ENCODE peak calls at places on chromosomes 4 and X, in five cellular contexts. One of them, this sample, is unnamed.

GRCh38 chr4:3346146-3346545 is 53.3 kb downstream of the RGS12 start:
- DNase-seq in cardiac muscle cell: peak
- DNase-seq in RPMI7951: peak
- DNase-seq in naive thymus-derived CD4-positive, alpha-beta T cell: peak
- DNase-seq in spleen: no peak
- DNase-seq in this sample: peak

GRCh38 chr4:88178633-88179231 is 20.3 kb upstream of the ABCG2 start:
- DNase-seq in cardiac muscle cell: no peak
- DNase-seq in RPMI7951: no peak
- DNase-seq in naive thymus-derived CD4-positive, alpha-beta T cell: no peak
- DNase-seq in spleen: no peak
- DNase-seq in this sample: no peak

GRCh38 chrX:153030801-153031200 is 25.5 kb upstream of the PNMA3 start:
- DNase-seq in cardiac muscle cell: no peak
- DNase-seq in RPMI7951: no peak
- DNase-seq in naive thymus-derived CD4-positive, alpha-beta T cell: no peak
- DNase-seq in spleen: no peak
- DNase-seq in this sample: no peak

GRCh38 chr4:98193459-98194105 is 50.3 kb upstream of the STPG2 start:
- DNase-seq in cardiac muscle cell: no peak
- DNase-seq in RPMI7951: no peak
- DNase-seq in naive thymus-derived CD4-positive, alpha-beta T cell: no peak
- DNase-seq in spleen: no peak
- DNase-seq in this sample: no peak

GRCh38 chr4:184957451-184958115 is 60.7 kb upstream of the HELT start:
- DNase-seq in cardiac muscle cell: no peak
- DNase-seq in RPMI7951: no peak
- DNase-seq in naive thymus-derived CD4-positive, alpha-beta T cell: no peak
- DNase-seq in spleen: no peak
- DNase-seq in this sample: no peak

GRCh38 chrX:51608071-51608470 is 10.6 kb downstream of the CENPVL3 start:
- DNase-seq in cardiac muscle cell: no peak
- DNase-seq in RPMI7951: peak
- DNase-seq in naive thymus-derived CD4-positive, alpha-beta T cell: no peak
- DNase-seq in spleen: no peak
- DNase-seq in this sample: no peak

GRCh38 chr4:48271048-48271452 is 1.4 kb upstream of the TEC start:
- DNase-seq in cardiac muscle cell: no peak
- DNase-seq in RPMI7951: no peak
- DNase-seq in naive thymus-derived CD4-positive, alpha-beta T cell: no peak
- DNase-seq in spleen: no peak
- DNase-seq in this sample: no peak

GRCh38 chr4:93710101-93710846 is 118.3 kb upstream of the ATOH1 start:
- DNase-seq in cardiac muscle cell: peak
- DNase-seq in RPMI7951: no peak
- DNase-seq in naive thymus-derived CD4-positive, alpha-beta T cell: no peak
- DNase-seq in spleen: no peak
- DNase-seq in this sample: no peak

GRCh38 chr4:1771555-1772305 is 21.4 kb upstream of the FGFR3 start:
- DNase-seq in cardiac muscle cell: no peak
- DNase-seq in RPMI7951: no peak
- DNase-seq in naive thymus-derived CD4-positive, alpha-beta T cell: no peak
- DNase-seq in spleen: no peak
- DNase-seq in this sample: no peak

GRCh38 chr4:144903953-144904711 is 193.9 kb downstream of the ANAPC10 start:
- DNase-seq in cardiac muscle cell: no peak
- DNase-seq in RPMI7951: peak
- DNase-seq in naive thymus-derived CD4-positive, alpha-beta T cell: no peak
- DNase-seq in spleen: no peak
- DNase-seq in this sample: peak

GRCh38 chrX:148854351-148854750 is 353.9 kb downstream of the AFF2 start:
- DNase-seq in cardiac muscle cell: no peak
- DNase-seq in RPMI7951: peak
- DNase-seq in naive thymus-derived CD4-positive, alpha-beta T cell: no peak
- DNase-seq in spleen: no peak
- DNase-seq in this sample: peak

GRCh38 chr4:173752610-173753009 is 222.6 kb upstream of the HAND2 start:
- DNase-seq in cardiac muscle cell: peak
- DNase-seq in RPMI7951: no peak
- DNase-seq in naive thymus-derived CD4-positive, alpha-beta T cell: no peak
- DNase-seq in spleen: no peak
- DNase-seq in this sample: no peak

GRCh38 chr4:109811707-109812106 is 3.9 kb upstream of the GAR1 start:
- DNase-seq in cardiac muscle cell: no peak
- DNase-seq in RPMI7951: no peak
- DNase-seq in naive thymus-derived CD4-positive, alpha-beta T cell: no peak
- DNase-seq in spleen: no peak
- DNase-seq in this sample: no peak

GRCh38 chrX:29965634-29966033 is 249.7 kb upstream of the MAGEB2 start:
- DNase-seq in cardiac muscle cell: no peak
- DNase-seq in RPMI7951: no peak
- DNase-seq in naive thymus-derived CD4-positive, alpha-beta T cell: no peak
- DNase-seq in spleen: no peak
- DNase-seq in this sample: no peak

GRCh38 chr4:150072906-150073714 is 5.1 kb upstream of the DCLK2 start:
- DNase-seq in cardiac muscle cell: no peak
- DNase-seq in RPMI7951: peak
- DNase-seq in naive thymus-derived CD4-positive, alpha-beta T cell: no peak
- DNase-seq in spleen: no peak
- DNase-seq in this sample: peak

GRCh38 chr4:965048-965765 is 8.2 kb downstream of the DGKQ start:
- DNase-seq in cardiac muscle cell: no peak
- DNase-seq in RPMI7951: no peak
- DNase-seq in naive thymus-derived CD4-positive, alpha-beta T cell: no peak
- DNase-seq in spleen: peak
- DNase-seq in this sample: no peak

GRCh38 chr4:26022346-26022891 is 108.4 kb downstream of the SMIM20 start:
- DNase-seq in cardiac muscle cell: no peak
- DNase-seq in RPMI7951: peak
- DNase-seq in naive thymus-derived CD4-positive, alpha-beta T cell: no peak
- DNase-seq in spleen: no peak
- DNase-seq in this sample: peak

GRCh38 chr4:99816611-99817309 is at the start of gene DAPP1:
- DNase-seq in cardiac muscle cell: no peak
- DNase-seq in RPMI7951: no peak
- DNase-seq in naive thymus-derived CD4-positive, alpha-beta T cell: peak
- DNase-seq in spleen: peak
- DNase-seq in this sample: no peak

GRCh38 chrX:41116948-41117347 is 31.7 kb downstream of the USP9X start:
- DNase-seq in cardiac muscle cell: no peak
- DNase-seq in RPMI7951: no peak
- DNase-seq in naive thymus-derived CD4-positive, alpha-beta T cell: no peak
- DNase-seq in spleen: no peak
- DNase-seq in this sample: no peak

GRCh38 chr4:117996891-117997290 is 37.4 kb upstream of the NDST3 start:
- DNase-seq in cardiac muscle cell: no peak
- DNase-seq in RPMI7951: no peak
- DNase-seq in naive thymus-derived CD4-positive, alpha-beta T cell: no peak
- DNase-seq in spleen: no peak
- DNase-seq in this sample: no peak

GRCh38 chr4:156896536-156896935 is 75.1 kb downstream of the PDGFC start:
- DNase-seq in cardiac muscle cell: no peak
- DNase-seq in RPMI7951: peak
- DNase-seq in naive thymus-derived CD4-positive, alpha-beta T cell: no peak
- DNase-seq in spleen: no peak
- DNase-seq in this sample: no peak

GRCh38 chr4:170990989-170991589 is 822.1 kb upstream of the GALNTL6 start:
- DNase-seq in cardiac muscle cell: peak
- DNase-seq in RPMI7951: no peak
- DNase-seq in naive thymus-derived CD4-positive, alpha-beta T cell: no peak
- DNase-seq in spleen: no peak
- DNase-seq in this sample: peak

GRCh38 chr4:87120411-87121162 is 99.8 kb downstream of the KLHL8 start:
- DNase-seq in cardiac muscle cell: peak
- DNase-seq in RPMI7951: no peak
- DNase-seq in naive thymus-derived CD4-positive, alpha-beta T cell: no peak
- DNase-seq in spleen: no peak
- DNase-seq in this sample: peak

GRCh38 chr4:37634180-37634579 is 52.0 kb downstream of the RELL1 start:
- DNase-seq in cardiac muscle cell: no peak
- DNase-seq in RPMI7951: no peak
- DNase-seq in naive thymus-derived CD4-positive, alpha-beta T cell: no peak
- DNase-seq in spleen: no peak
- DNase-seq in this sample: no peak

GRCh38 chrX:43176686-43177085 is 398.7 kb upstream of the PPP1R2C start:
- DNase-seq in cardiac muscle cell: no peak
- DNase-seq in RPMI7951: no peak
- DNase-seq in naive thymus-derived CD4-positive, alpha-beta T cell: no peak
- DNase-seq in spleen: no peak
- DNase-seq in this sample: no peak

GRCh38 chr4:2940267-2941137 is 22.7 kb downstream of the NOP14 start:
- DNase-seq in cardiac muscle cell: no peak
- DNase-seq in RPMI7951: no peak
- DNase-seq in naive thymus-derived CD4-positive, alpha-beta T cell: no peak
- DNase-seq in spleen: peak
- DNase-seq in this sample: no peak

This sample was measured in smooth muscle cell of the brain vasculature.